ENCODE peak calls at places on chromosomes 16 and 17, in seven cellular contexts. G is progenitor cell of endocrine pancreas, M is IMR-90, I is fibroblast of the aortic adventitia, Y is D721Med, C is lower leg skin, K is neural crest cell. E is an unnamed sample.

GRCh38 chr17:78962345-78962983 is 17.3 kb downstream of the LGALS3BP start:
- DNase-seq in G (no peak), M (peak; percentile 24), I (no peak), Y (no peak), C (no peak), K (no peak), E (peak; percentile 56)

GRCh38 chr16:69563605-69564580 is 1.9 kb upstream of the NFAT5 start:
- DNase-seq in G (no peak), M (peak; percentile 65), I (peak; percentile 27), Y (no peak), C (no peak), K (peak; percentile 3), E (peak; percentile 39)

GRCh38 chr16:10923650-10924214 is 18.5 kb downstream of the DEXI start:
- DNase-seq in G (no peak), M (no peak), I (no peak), Y (no peak), C (no peak), K (no peak), E (no peak)

GRCh38 chr17:32956240-32956970 is 28.5 kb downstream of the TMEM98 start:
- DNase-seq in G (no peak), M (no peak), I (no peak), Y (no peak), C (no peak), K (no peak), E (no peak)

GRCh38 chr17:78611636-78612035 is 34.4 kb upstream of the DNAH17 start:
- DNase-seq in G (no peak), M (peak; percentile 59), I (peak; percentile 78), Y (no peak), C (no peak), K (no peak), E (no peak)

GRCh38 chr16:26599786-26600107 is 467.0 kb upstream of the C16orf82 start:
- DNase-seq in G (no peak), M (no peak), I (no peak), Y (no peak), C (no peak), K (no peak), E (no peak)

GRCh38 chr17:17387461-17388362 is 84.5 kb downstream of the NT5M start:
- DNase-seq in G (peak; percentile 52), M (no peak), I (no peak), Y (no peak), C (no peak), K (no peak), E (no peak)

GRCh38 chr16:60645541-60645940 is 1390.7 kb downstream of the CDH8 start:
- DNase-seq in G (no peak), M (no peak), I (no peak), Y (no peak), C (no peak), K (no peak), E (no peak)

GRCh38 chr17:81030726-81031570 is 4.0 kb upstream of the BAIAP2 start:
- DNase-seq in G (no peak), M (no peak), I (no peak), Y (no peak), C (no peak), K (no peak), E (no peak)

GRCh38 chr17:40427002-40427491 is 9.4 kb upstream of the TOP2A start:
- DNase-seq in G (no peak), M (no peak), I (no peak), Y (no peak), C (peak; percentile 71), K (no peak), E (no peak)
- TF ChIP-seq CTCF in G (no peak), M (no peak), I (no peak), Y (no peak), C (no peak), K (no peak), E (no peak)

GRCh38 chr17:42773290-42774035 is at the start of gene VPS25:
- DNase-seq in G (no peak), M (peak; percentile 87), I (peak; percentile 88), Y (peak; percentile 77), C (peak; percentile 96), K (peak; percentile 75), E (peak; percentile 83)

GRCh38 chr17:42774066-42774750 is 959 bp downstream of the VPS25 start:
- DNase-seq in G (no peak), M (peak; percentile 55), I (no peak), Y (no peak), C (no peak), K (no peak), E (peak; percentile 50)

GRCh38 chr17:42772945-42773289 is 332 bp upstream of the VPS25 start:
- DNase-seq in G (no peak), M (no peak), I (no peak), Y (no peak), C (no peak), K (no peak), E (no peak)

GRCh38 chr17:42778570-42778969 is 1.8 kb upstream of the WNK4 start:
- DNase-seq in G (no peak), M (no peak), I (no peak), Y (no peak), C (no peak), K (no peak), E (no peak)

GRCh38 chr17:42775534-42776098 is 2.4 kb downstream of the VPS25 start:
- DNase-seq in G (no peak), M (peak; percentile 66), I (peak; percentile 37), Y (no peak), C (no peak), K (no peak), E (peak; percentile 24)
- TF ChIP-seq CTCF in G (no peak), M (no peak), I (no peak), Y (no peak), C (no peak), K (no peak), E (peak; percentile 24)

GRCh38 chr16:71623597-71623996 is 2.4 kb upstream of the MARVELD3 start:
- DNase-seq in G (no peak), M (no peak), I (no peak), Y (no peak), C (no peak), K (no peak), E (no peak)
- TF ChIP-seq CTCF in G (no peak), M (no peak), I (no peak), Y (no peak), C (no peak), K (no peak), E (no peak)

GRCh38 chr17:11642655-11643054 is 44.4 kb downstream of the DNAH9 start:
- DNase-seq in G (no peak), M (no peak), I (no peak), Y (no peak), C (peak; percentile 83), K (no peak), E (no peak)
- TF ChIP-seq CTCF in G (no peak), M (no peak), I (no peak), Y (no peak), C (no peak), K (no peak), E (no peak)

E was measured in HFFc6.